ENCODE peak calls at places on chromosomes 5 and 9, in nine cellular contexts. One of them, this sample, is unnamed.

GRCh38 chr5:91703128-91703527 is 320.0 kb upstream of the ARRDC3 start:
- DNase-seq in hypothalamus: no peak
- DNase-seq in activated CD8-positive, alpha-beta memory T cell treated with anti-CD3 and anti-CD28 coated beads, Interleukin-2, amount 50 U/mL, for 4 hours: no peak
- DNase-seq in T-helper 9 cell: no peak
- DNase-seq in effector CD4-positive, alpha-beta T cell: no peak
- DNase-seq in kidney epithelial cell: no peak
- DNase-seq in iris pigment epithelial cell: no peak
- DNase-seq in C1 segment of cervical spinal cord: no peak
- DNase-seq in CD8-positive, alpha-beta memory T cell: no peak
- DNase-seq in this sample: no peak

GRCh38 chr5:176803943-176804498 is 6.3 kb upstream of the UNC5A start:
- DNase-seq in hypothalamus: no peak
- DNase-seq in activated CD8-positive, alpha-beta memory T cell treated with anti-CD3 and anti-CD28 coated beads, Interleukin-2, amount 50 U/mL, for 4 hours: no peak
- DNase-seq in T-helper 9 cell: no peak
- DNase-seq in effector CD4-positive, alpha-beta T cell: no peak
- DNase-seq in kidney epithelial cell: no peak
- DNase-seq in iris pigment epithelial cell: peak
- DNase-seq in C1 segment of cervical spinal cord: no peak
- DNase-seq in CD8-positive, alpha-beta memory T cell: no peak
- DNase-seq in this sample: no peak

GRCh38 chr5:74361406-74362358 is 278.8 kb downstream of the ENC1 start:
- DNase-seq in hypothalamus: no peak
- DNase-seq in activated CD8-positive, alpha-beta memory T cell treated with anti-CD3 and anti-CD28 coated beads, Interleukin-2, amount 50 U/mL, for 4 hours: no peak
- DNase-seq in T-helper 9 cell: no peak
- DNase-seq in effector CD4-positive, alpha-beta T cell: no peak
- DNase-seq in kidney epithelial cell: no peak
- DNase-seq in iris pigment epithelial cell: no peak
- DNase-seq in C1 segment of cervical spinal cord: no peak
- DNase-seq in CD8-positive, alpha-beta memory T cell: no peak
- DNase-seq in this sample: no peak

GRCh38 chr9:115850548-115851304 is 302.9 kb upstream of the PAPPA start:
- DNase-seq in hypothalamus: no peak
- DNase-seq in activated CD8-positive, alpha-beta memory T cell treated with anti-CD3 and anti-CD28 coated beads, Interleukin-2, amount 50 U/mL, for 4 hours: no peak
- DNase-seq in T-helper 9 cell: no peak
- DNase-seq in effector CD4-positive, alpha-beta T cell: no peak
- DNase-seq in kidney epithelial cell: no peak
- DNase-seq in iris pigment epithelial cell: peak
- DNase-seq in C1 segment of cervical spinal cord: no peak
- DNase-seq in CD8-positive, alpha-beta memory T cell: no peak
- DNase-seq in this sample: no peak

GRCh38 chr9:128494743-128495124 is 9.8 kb upstream of the GLE1 start:
- DNase-seq in hypothalamus: no peak
- DNase-seq in activated CD8-positive, alpha-beta memory T cell treated with anti-CD3 and anti-CD28 coated beads, Interleukin-2, amount 50 U/mL, for 4 hours: no peak
- DNase-seq in T-helper 9 cell: no peak
- DNase-seq in effector CD4-positive, alpha-beta T cell: no peak
- DNase-seq in kidney epithelial cell: no peak
- DNase-seq in iris pigment epithelial cell: no peak
- DNase-seq in C1 segment of cervical spinal cord: no peak
- DNase-seq in CD8-positive, alpha-beta memory T cell: no peak
- DNase-seq in this sample: no peak

GRCh38 chr9:114050646-114051045 is 27.5 kb downstream of the AMBP start:
- DNase-seq in hypothalamus: no peak
- DNase-seq in activated CD8-positive, alpha-beta memory T cell treated with anti-CD3 and anti-CD28 coated beads, Interleukin-2, amount 50 U/mL, for 4 hours: no peak
- DNase-seq in T-helper 9 cell: no peak
- DNase-seq in effector CD4-positive, alpha-beta T cell: no peak
- DNase-seq in kidney epithelial cell: no peak
- DNase-seq in iris pigment epithelial cell: no peak
- DNase-seq in C1 segment of cervical spinal cord: no peak
- DNase-seq in CD8-positive, alpha-beta memory T cell: no peak
- DNase-seq in this sample: no peak

GRCh38 chr5:80655231-80655784 is 525 bp upstream of the DHFR start:
- DNase-seq in hypothalamus: no peak
- DNase-seq in activated CD8-positive, alpha-beta memory T cell treated with anti-CD3 and anti-CD28 coated beads, Interleukin-2, amount 50 U/mL, for 4 hours: no peak
- DNase-seq in T-helper 9 cell: no peak
- DNase-seq in effector CD4-positive, alpha-beta T cell: no peak
- DNase-seq in kidney epithelial cell: no peak
- DNase-seq in iris pigment epithelial cell: peak
- DNase-seq in C1 segment of cervical spinal cord: no peak
- DNase-seq in CD8-positive, alpha-beta memory T cell: no peak
- DNase-seq in this sample: no peak

GRCh38 chr9:35658144-35658893 is at the start of gene CCDC107:
- DNase-seq in hypothalamus: peak
- DNase-seq in activated CD8-positive, alpha-beta memory T cell treated with anti-CD3 and anti-CD28 coated beads, Interleukin-2, amount 50 U/mL, for 4 hours: peak
- DNase-seq in T-helper 9 cell: peak
- DNase-seq in effector CD4-positive, alpha-beta T cell: peak
- DNase-seq in kidney epithelial cell: no peak
- DNase-seq in iris pigment epithelial cell: peak
- DNase-seq in C1 segment of cervical spinal cord: peak
- DNase-seq in CD8-positive, alpha-beta memory T cell: peak
- DNase-seq in this sample: peak

GRCh38 chr9:118729981-118730380 is 639.3 kb downstream of the BRINP1 start:
- DNase-seq in hypothalamus: no peak
- DNase-seq in activated CD8-positive, alpha-beta memory T cell treated with anti-CD3 and anti-CD28 coated beads, Interleukin-2, amount 50 U/mL, for 4 hours: no peak
- DNase-seq in T-helper 9 cell: no peak
- DNase-seq in effector CD4-positive, alpha-beta T cell: no peak
- DNase-seq in kidney epithelial cell: no peak
- DNase-seq in iris pigment epithelial cell: no peak
- DNase-seq in C1 segment of cervical spinal cord: no peak
- DNase-seq in CD8-positive, alpha-beta memory T cell: no peak
- DNase-seq in this sample: no peak

GRCh38 chr5:33726422-33727165 is 165.2 kb downstream of the ADAMTS12 start:
- DNase-seq in hypothalamus: no peak
- DNase-seq in activated CD8-positive, alpha-beta memory T cell treated with anti-CD3 and anti-CD28 coated beads, Interleukin-2, amount 50 U/mL, for 4 hours: no peak
- DNase-seq in T-helper 9 cell: no peak
- DNase-seq in effector CD4-positive, alpha-beta T cell: no peak
- DNase-seq in kidney epithelial cell: no peak
- DNase-seq in iris pigment epithelial cell: peak
- DNase-seq in C1 segment of cervical spinal cord: no peak
- DNase-seq in CD8-positive, alpha-beta memory T cell: no peak
- DNase-seq in this sample: no peak

GRCh38 chr5:31860726-31861432 is 221.9 kb downstream of the PDZD2 start:
- DNase-seq in hypothalamus: no peak
- DNase-seq in activated CD8-positive, alpha-beta memory T cell treated with anti-CD3 and anti-CD28 coated beads, Interleukin-2, amount 50 U/mL, for 4 hours: no peak
- DNase-seq in T-helper 9 cell: no peak
- DNase-seq in effector CD4-positive, alpha-beta T cell: no peak
- DNase-seq in kidney epithelial cell: no peak
- DNase-seq in iris pigment epithelial cell: peak
- DNase-seq in C1 segment of cervical spinal cord: no peak
- DNase-seq in CD8-positive, alpha-beta memory T cell: no peak
- DNase-seq in this sample: peak

GRCh38 chr5:111242606-111243005 is 18.4 kb downstream of the CAMK4 start:
- DNase-seq in hypothalamus: no peak
- DNase-seq in activated CD8-positive, alpha-beta memory T cell treated with anti-CD3 and anti-CD28 coated beads, Interleukin-2, amount 50 U/mL, for 4 hours: no peak
- DNase-seq in T-helper 9 cell: no peak
- DNase-seq in effector CD4-positive, alpha-beta T cell: no peak
- DNase-seq in kidney epithelial cell: no peak
- DNase-seq in iris pigment epithelial cell: no peak
- DNase-seq in C1 segment of cervical spinal cord: no peak
- DNase-seq in CD8-positive, alpha-beta memory T cell: no peak
- DNase-seq in this sample: no peak

GRCh38 chr9:103430469-103430868 is 435.3 kb downstream of the CYLC2 start:
- DNase-seq in hypothalamus: no peak
- DNase-seq in activated CD8-positive, alpha-beta memory T cell treated with anti-CD3 and anti-CD28 coated beads, Interleukin-2, amount 50 U/mL, for 4 hours: no peak
- DNase-seq in T-helper 9 cell: no peak
- DNase-seq in effector CD4-positive, alpha-beta T cell: no peak
- DNase-seq in kidney epithelial cell: no peak
- DNase-seq in iris pigment epithelial cell: no peak
- DNase-seq in C1 segment of cervical spinal cord: no peak
- DNase-seq in CD8-positive, alpha-beta memory T cell: no peak
- DNase-seq in this sample: no peak

GRCh38 chr5:34959323-34959722 is 30.0 kb downstream of the DNAJC21 start:
- DNase-seq in hypothalamus: no peak
- DNase-seq in activated CD8-positive, alpha-beta memory T cell treated with anti-CD3 and anti-CD28 coated beads, Interleukin-2, amount 50 U/mL, for 4 hours: no peak
- DNase-seq in T-helper 9 cell: no peak
- DNase-seq in effector CD4-positive, alpha-beta T cell: no peak
- DNase-seq in kidney epithelial cell: peak
- DNase-seq in iris pigment epithelial cell: peak
- DNase-seq in C1 segment of cervical spinal cord: no peak
- DNase-seq in CD8-positive, alpha-beta memory T cell: no peak
- DNase-seq in this sample: no peak

GRCh38 chr9:134175808-134176598 is 11.6 kb upstream of the RNU6ATAC start:
- DNase-seq in hypothalamus: no peak
- DNase-seq in activated CD8-positive, alpha-beta memory T cell treated with anti-CD3 and anti-CD28 coated beads, Interleukin-2, amount 50 U/mL, for 4 hours: no peak
- DNase-seq in T-helper 9 cell: no peak
- DNase-seq in effector CD4-positive, alpha-beta T cell: no peak
- DNase-seq in kidney epithelial cell: no peak
- DNase-seq in iris pigment epithelial cell: no peak
- DNase-seq in C1 segment of cervical spinal cord: no peak
- DNase-seq in CD8-positive, alpha-beta memory T cell: no peak
- DNase-seq in this sample: no peak

GRCh38 chr5:6576861-6577501 is 55.9 kb downstream of the NSUN2 start:
- DNase-seq in hypothalamus: no peak
- DNase-seq in activated CD8-positive, alpha-beta memory T cell treated with anti-CD3 and anti-CD28 coated beads, Interleukin-2, amount 50 U/mL, for 4 hours: no peak
- DNase-seq in T-helper 9 cell: no peak
- DNase-seq in effector CD4-positive, alpha-beta T cell: no peak
- DNase-seq in kidney epithelial cell: no peak
- DNase-seq in iris pigment epithelial cell: peak
- DNase-seq in C1 segment of cervical spinal cord: no peak
- DNase-seq in CD8-positive, alpha-beta memory T cell: no peak
- DNase-seq in this sample: no peak

GRCh38 chr5:109740329-109740728 is 50.6 kb downstream of the MAN2A1 start:
- DNase-seq in hypothalamus: no peak
- DNase-seq in activated CD8-positive, alpha-beta memory T cell treated with anti-CD3 and anti-CD28 coated beads, Interleukin-2, amount 50 U/mL, for 4 hours: no peak
- DNase-seq in T-helper 9 cell: no peak
- DNase-seq in effector CD4-positive, alpha-beta T cell: no peak
- DNase-seq in kidney epithelial cell: peak
- DNase-seq in iris pigment epithelial cell: peak
- DNase-seq in C1 segment of cervical spinal cord: no peak
- DNase-seq in CD8-positive, alpha-beta memory T cell: no peak
- DNase-seq in this sample: no peak

GRCh38 chr5:56386046-56386445 is 152.9 kb upstream of the ANKRD55 start:
- DNase-seq in hypothalamus: no peak
- DNase-seq in activated CD8-positive, alpha-beta memory T cell treated with anti-CD3 and anti-CD28 coated beads, Interleukin-2, amount 50 U/mL, for 4 hours: no peak
- DNase-seq in T-helper 9 cell: no peak
- DNase-seq in effector CD4-positive, alpha-beta T cell: no peak
- DNase-seq in kidney epithelial cell: no peak
- DNase-seq in iris pigment epithelial cell: no peak
- DNase-seq in C1 segment of cervical spinal cord: no peak
- DNase-seq in CD8-positive, alpha-beta memory T cell: no peak
- DNase-seq in this sample: no peak

GRCh38 chr5:147504001-147504400 is 5.9 kb downstream of the DPYSL3 start:
- DNase-seq in hypothalamus: no peak
- DNase-seq in activated CD8-positive, alpha-beta memory T cell treated with anti-CD3 and anti-CD28 coated beads, Interleukin-2, amount 50 U/mL, for 4 hours: no peak
- DNase-seq in T-helper 9 cell: no peak
- DNase-seq in effector CD4-positive, alpha-beta T cell: no peak
- DNase-seq in kidney epithelial cell: no peak
- DNase-seq in iris pigment epithelial cell: peak
- DNase-seq in C1 segment of cervical spinal cord: no peak
- DNase-seq in CD8-positive, alpha-beta memory T cell: no peak
- DNase-seq in this sample: no peak

GRCh38 chr9:121599872-121600585 is 51.4 kb upstream of the DAB2IP start:
- DNase-seq in hypothalamus: no peak
- DNase-seq in activated CD8-positive, alpha-beta memory T cell treated with anti-CD3 and anti-CD28 coated beads, Interleukin-2, amount 50 U/mL, for 4 hours: no peak
- DNase-seq in T-helper 9 cell: no peak
- DNase-seq in effector CD4-positive, alpha-beta T cell: no peak
- DNase-seq in kidney epithelial cell: no peak
- DNase-seq in iris pigment epithelial cell: no peak
- DNase-seq in C1 segment of cervical spinal cord: no peak
- DNase-seq in CD8-positive, alpha-beta memory T cell: no peak
- DNase-seq in this sample: no peak

GRCh38 chr5:20335978-20336377 is 348.0 kb upstream of the CDH18 start:
- DNase-seq in hypothalamus: no peak
- DNase-seq in activated CD8-positive, alpha-beta memory T cell treated with anti-CD3 and anti-CD28 coated beads, Interleukin-2, amount 50 U/mL, for 4 hours: no peak
- DNase-seq in T-helper 9 cell: no peak
- DNase-seq in effector CD4-positive, alpha-beta T cell: no peak
- DNase-seq in kidney epithelial cell: no peak
- DNase-seq in iris pigment epithelial cell: no peak
- DNase-seq in C1 segment of cervical spinal cord: no peak
- DNase-seq in CD8-positive, alpha-beta memory T cell: no peak
- DNase-seq in this sample: no peak

GRCh38 chr5:94508421-94509148 is 109.8 kb downstream of the KIAA0825 start:
- DNase-seq in hypothalamus: no peak
- DNase-seq in activated CD8-positive, alpha-beta memory T cell treated with anti-CD3 and anti-CD28 coated beads, Interleukin-2, amount 50 U/mL, for 4 hours: no peak
- DNase-seq in T-helper 9 cell: no peak
- DNase-seq in effector CD4-positive, alpha-beta T cell: no peak
- DNase-seq in kidney epithelial cell: no peak
- DNase-seq in iris pigment epithelial cell: no peak
- DNase-seq in C1 segment of cervical spinal cord: no peak
- DNase-seq in CD8-positive, alpha-beta memory T cell: no peak
- DNase-seq in this sample: no peak

GRCh38 chr5:141680751-141681201 is 1.3 kb downstream of the ARAP3 start:
- DNase-seq in hypothalamus: no peak
- DNase-seq in activated CD8-positive, alpha-beta memory T cell treated with anti-CD3 and anti-CD28 coated beads, Interleukin-2, amount 50 U/mL, for 4 hours: no peak
- DNase-seq in T-helper 9 cell: no peak
- DNase-seq in effector CD4-positive, alpha-beta T cell: no peak
- DNase-seq in kidney epithelial cell: no peak
- DNase-seq in iris pigment epithelial cell: peak
- DNase-seq in C1 segment of cervical spinal cord: no peak
- DNase-seq in CD8-positive, alpha-beta memory T cell: no peak
- DNase-seq in this sample: no peak

GRCh38 chr9:87035868-87036267 is 88.6 kb upstream of the GAS1 start:
- DNase-seq in hypothalamus: no peak
- DNase-seq in activated CD8-positive, alpha-beta memory T cell treated with anti-CD3 and anti-CD28 coated beads, Interleukin-2, amount 50 U/mL, for 4 hours: no peak
- DNase-seq in T-helper 9 cell: no peak
- DNase-seq in effector CD4-positive, alpha-beta T cell: no peak
- DNase-seq in kidney epithelial cell: no peak
- DNase-seq in iris pigment epithelial cell: no peak
- DNase-seq in C1 segment of cervical spinal cord: no peak
- DNase-seq in CD8-positive, alpha-beta memory T cell: no peak
- DNase-seq in this sample: no peak

GRCh38 chr5:150578781-150579461 is 61.5 kb upstream of the SYNPO start:
- DNase-seq in hypothalamus: no peak
- DNase-seq in activated CD8-positive, alpha-beta memory T cell treated with anti-CD3 and anti-CD28 coated beads, Interleukin-2, amount 50 U/mL, for 4 hours: no peak
- DNase-seq in T-helper 9 cell: no peak
- DNase-seq in effector CD4-positive, alpha-beta T cell: no peak
- DNase-seq in kidney epithelial cell: no peak
- DNase-seq in iris pigment epithelial cell: no peak
- DNase-seq in C1 segment of cervical spinal cord: no peak
- DNase-seq in CD8-positive, alpha-beta memory T cell: no peak
- DNase-seq in this sample: no peak

GRCh38 chr5:136517755-136518154 is 152.4 kb upstream of the TRPC7 start:
- DNase-seq in hypothalamus: no peak
- DNase-seq in activated CD8-positive, alpha-beta memory T cell treated with anti-CD3 and anti-CD28 coated beads, Interleukin-2, amount 50 U/mL, for 4 hours: no peak
- DNase-seq in T-helper 9 cell: no peak
- DNase-seq in effector CD4-positive, alpha-beta T cell: no peak
- DNase-seq in kidney epithelial cell: no peak
- DNase-seq in iris pigment epithelial cell: no peak
- DNase-seq in C1 segment of cervical spinal cord: no peak
- DNase-seq in CD8-positive, alpha-beta memory T cell: no peak
- DNase-seq in this sample: no peak

GRCh38 chr9:5552301-5552700 is 42.0 kb downstream of the PDCD1LG2 start:
- DNase-seq in hypothalamus: no peak
- DNase-seq in activated CD8-positive, alpha-beta memory T cell treated with anti-CD3 and anti-CD28 coated beads, Interleukin-2, amount 50 U/mL, for 4 hours: no peak
- DNase-seq in T-helper 9 cell: no peak
- DNase-seq in effector CD4-positive, alpha-beta T cell: no peak
- DNase-seq in kidney epithelial cell: no peak
- DNase-seq in iris pigment epithelial cell: peak
- DNase-seq in C1 segment of cervical spinal cord: no peak
- DNase-seq in CD8-positive, alpha-beta memory T cell: no peak
- DNase-seq in this sample: no peak

GRCh38 chr5:72265032-72265903 is 54.8 kb downstream of the MRPS27 start:
- DNase-seq in hypothalamus: no peak
- DNase-seq in activated CD8-positive, alpha-beta memory T cell treated with anti-CD3 and anti-CD28 coated beads, Interleukin-2, amount 50 U/mL, for 4 hours: no peak
- DNase-seq in T-helper 9 cell: no peak
- DNase-seq in effector CD4-positive, alpha-beta T cell: no peak
- DNase-seq in kidney epithelial cell: no peak
- DNase-seq in iris pigment epithelial cell: no peak
- DNase-seq in C1 segment of cervical spinal cord: no peak
- DNase-seq in CD8-positive, alpha-beta memory T cell: no peak
- DNase-seq in this sample: no peak

GRCh38 chr5:175415303-175415702 is 28.7 kb downstream of the DRD1 start:
- DNase-seq in hypothalamus: no peak
- DNase-seq in activated CD8-positive, alpha-beta memory T cell treated with anti-CD3 and anti-CD28 coated beads, Interleukin-2, amount 50 U/mL, for 4 hours: no peak
- DNase-seq in T-helper 9 cell: no peak
- DNase-seq in effector CD4-positive, alpha-beta T cell: no peak
- DNase-seq in kidney epithelial cell: no peak
- DNase-seq in iris pigment epithelial cell: no peak
- DNase-seq in C1 segment of cervical spinal cord: no peak
- DNase-seq in CD8-positive, alpha-beta memory T cell: no peak
- DNase-seq in this sample: no peak

GRCh38 chr5:84301535-84301934 is 83.1 kb downstream of the EDIL3 start:
- DNase-seq in hypothalamus: no peak
- DNase-seq in activated CD8-positive, alpha-beta memory T cell treated with anti-CD3 and anti-CD28 coated beads, Interleukin-2, amount 50 U/mL, for 4 hours: no peak
- DNase-seq in T-helper 9 cell: no peak
- DNase-seq in effector CD4-positive, alpha-beta T cell: no peak
- DNase-seq in kidney epithelial cell: peak
- DNase-seq in iris pigment epithelial cell: peak
- DNase-seq in C1 segment of cervical spinal cord: no peak
- DNase-seq in CD8-positive, alpha-beta memory T cell: no peak
- DNase-seq in this sample: no peak

GRCh38 chr5:9239626-9240025 is 306.2 kb downstream of the SEMA5A start:
- DNase-seq in hypothalamus: no peak
- DNase-seq in activated CD8-positive, alpha-beta memory T cell treated with anti-CD3 and anti-CD28 coated beads, Interleukin-2, amount 50 U/mL, for 4 hours: no peak
- DNase-seq in T-helper 9 cell: no peak
- DNase-seq in effector CD4-positive, alpha-beta T cell: no peak
- DNase-seq in kidney epithelial cell: no peak
- DNase-seq in iris pigment epithelial cell: peak
- DNase-seq in C1 segment of cervical spinal cord: no peak
- DNase-seq in CD8-positive, alpha-beta memory T cell: no peak
- DNase-seq in this sample: no peak

This sample was measured in lower leg skin.